ENCODE peak calls at places on chromosome 10, in six cellular contexts. One of them, this sample, is unnamed.

GRCh38 chr10:130333185-130333584 is 197.0 kb downstream of the GLRX3 start:
- DNase-seq in islet precursor cell: peak
- DNase-seq in iPS-NIHi11: no peak
- DNase-seq in fibroblast of gingiva: no peak
- DNase-seq in NCI-H1092: no peak
- DNase-seq in posterior vena cava: no peak
- DNase-seq in this sample: no peak

GRCh38 chr10:111034598-111035310 is 42.1 kb upstream of the ADRA2A start:
- DNase-seq in posterior vena cava: no peak
- DNase-seq in fibroblast of gingiva: no peak
- DNase-seq in iPS-NIHi11: no peak
- DNase-seq in NCI-H1092: no peak
- DNase-seq in islet precursor cell: no peak
- DNase-seq in this sample: no peak

GRCh38 chr10:77163670-77164348 is 473.8 kb downstream of the KCNMA1 start:
- DNase-seq in NCI-H1092: no peak
- DNase-seq in iPS-NIHi11: no peak
- DNase-seq in islet precursor cell: peak
- DNase-seq in fibroblast of gingiva: peak
- DNase-seq in posterior vena cava: peak
- DNase-seq in this sample: no peak

GRCh38 chr10:78165617-78166016 is 132.0 kb downstream of the RPS24 start:
- DNase-seq in iPS-NIHi11: peak
- DNase-seq in NCI-H1092: peak
- DNase-seq in islet precursor cell: peak
- DNase-seq in posterior vena cava: no peak
- DNase-seq in fibroblast of gingiva: no peak
- DNase-seq in this sample: no peak

GRCh38 chr10:93081834-93082233 is 8.1 kb downstream of the CYP26A1 start:
- DNase-seq in islet precursor cell: peak
- DNase-seq in iPS-NIHi11: peak
- DNase-seq in posterior vena cava: no peak
- DNase-seq in fibroblast of gingiva: no peak
- DNase-seq in NCI-H1092: no peak
- DNase-seq in this sample: no peak

GRCh38 chr10:116774728-116775151 is 32.4 kb upstream of the HSPA12A start:
- DNase-seq in fibroblast of gingiva: no peak
- DNase-seq in posterior vena cava: no peak
- DNase-seq in NCI-H1092: no peak
- DNase-seq in iPS-NIHi11: no peak
- DNase-seq in islet precursor cell: no peak
- DNase-seq in this sample: no peak

GRCh38 chr10:131766096-131766495 is 134.7 kb upstream of the PPP2R2D start:
- DNase-seq in fibroblast of gingiva: no peak
- DNase-seq in posterior vena cava: peak
- DNase-seq in NCI-H1092: no peak
- DNase-seq in iPS-NIHi11: no peak
- DNase-seq in islet precursor cell: no peak
- DNase-seq in this sample: peak

GRCh38 chr10:101829561-101830315 is 11.5 kb upstream of the OGA start:
- DNase-seq in NCI-H1092: no peak
- DNase-seq in iPS-NIHi11: peak
- DNase-seq in posterior vena cava: no peak
- DNase-seq in fibroblast of gingiva: no peak
- DNase-seq in islet precursor cell: peak
- DNase-seq in this sample: peak

GRCh38 chr10:13294156-13294555 is 5.7 kb downstream of the PHYH start:
- DNase-seq in iPS-NIHi11: no peak
- DNase-seq in NCI-H1092: no peak
- DNase-seq in fibroblast of gingiva: no peak
- DNase-seq in posterior vena cava: peak
- DNase-seq in islet precursor cell: no peak
- DNase-seq in this sample: no peak

GRCh38 chr10:71968553-71969474 is 4.6 kb downstream of the CHST3 start:
- DNase-seq in NCI-H1092: no peak
- DNase-seq in iPS-NIHi11: no peak
- DNase-seq in fibroblast of gingiva: no peak
- DNase-seq in islet precursor cell: peak
- DNase-seq in posterior vena cava: no peak
- DNase-seq in this sample: no peak

GRCh38 chr10:30862486-30862885 is 169.2 kb downstream of the ZNF438 start:
- DNase-seq in fibroblast of gingiva: peak
- DNase-seq in NCI-H1092: no peak
- DNase-seq in posterior vena cava: no peak
- DNase-seq in islet precursor cell: no peak
- DNase-seq in iPS-NIHi11: no peak
- DNase-seq in this sample: no peak